ENCODE peak calls at places on chromosomes 16 and 17, in five cellular contexts. C is GM12878, M is IMR-90, T is HepG2, P is K562. L is an unnamed sample.

GRCh38 chr17:68035131-68035522 is 408 bp upstream of the KPNA2 start:
- DNase-seq in M (no peak), P (peak; percentile 98), C (no peak), T (no peak), L (no peak)

GRCh38 chr16:82252582-82252981 is 82.6 kb upstream of the MPHOSPH6 start:
- DNase-seq in C (no peak), P (no peak), T (no peak), M (no peak), L (no peak)

GRCh38 chr16:22353933-22354541 is 20.4 kb downstream of the CDR2 start:
- DNase-seq in T (peak; percentile 78), C (no peak), M (no peak), P (no peak), L (no peak)

GRCh38 chr16:73032548-73033270 is 15.2 kb downstream of the ZFHX3 start:
- DNase-seq in M (no peak), T (no peak), C (peak; percentile 53), P (no peak), L (no peak)

GRCh38 chr17:11940904-11941303 is 56.4 kb downstream of the ZNF18 start:
- DNase-seq in M (no peak), P (no peak), T (no peak), C (no peak), L (no peak)

GRCh38 chr17:56597495-56597990 is 4.0 kb downstream of the NOG start:
- DNase-seq in P (no peak), M (peak; percentile 26), C (no peak), T (no peak), L (peak; percentile 56)

GRCh38 chr16:65071371-65072311 is 50.2 kb downstream of the CDH11 start:
- DNase-seq in M (peak; percentile 64), P (no peak), C (no peak), T (no peak), L (no peak)

GRCh38 chr17:77126519-77126918 is 14.2 kb upstream of the SEC14L1 start:
- DNase-seq in M (no peak), C (no peak), T (no peak), P (no peak), L (no peak)

GRCh38 chr17:32912218-32912897 is 15.6 kb upstream of the TMEM98 start:
- DNase-seq in P (peak; percentile 94), T (peak; percentile 84), C (no peak), M (peak; percentile 76), L (no peak)

GRCh38 chr16:57682809-57683318 is 11.7 kb upstream of the DRC7 start:
- DNase-seq in T (no peak), C (no peak), P (peak; percentile 57), M (no peak), L (no peak)

GRCh38 chr17:45149669-45150603 is 1.7 kb downstream of the HEXIM1 start:
- DNase-seq in M (peak; percentile 51), P (peak; percentile 72), C (no peak), T (no peak), L (peak; percentile 44)

GRCh38 chr16:85473909-85474640 is 139.0 kb upstream of the GSE1 start:
- DNase-seq in T (no peak), C (no peak), P (no peak), M (no peak), L (peak; percentile 81)

GRCh38 chr16:89661215-89661614 is 3.6 kb downstream of the SPATA33 start:
- DNase-seq in C (no peak), M (no peak), P (no peak), T (no peak), L (no peak)

GRCh38 chr17:40722146-40722720 is 18.7 kb upstream of the KRT24 start:
- DNase-seq in P (no peak), T (no peak), C (no peak), M (no peak), L (no peak)

GRCh38 chr16:47734987-47735594 is 274.0 kb downstream of the PHKB start:
- DNase-seq in M (no peak), P (no peak), C (no peak), T (no peak), L (no peak)

GRCh38 chr16:66030036-66030435 is 336.5 kb upstream of the CDH5 start:
- DNase-seq in C (no peak), P (no peak), M (peak; percentile 85), T (no peak), L (no peak)

GRCh38 chr16:27108051-27108770 is 41.5 kb downstream of the C16orf82 start:
- DNase-seq in M (no peak), C (no peak), T (no peak), P (no peak), L (no peak)

GRCh38 chr17:1490643-1491405 is 1.7 kb downstream of the MYO1C start:
- DNase-seq in T (peak; percentile 35), P (peak; percentile 82), M (no peak), C (no peak), L (peak; percentile 90)

GRCh38 chr17:39926588-39927100 is 757 bp downstream of the ORMDL3 start:
- DNase-seq in T (peak; percentile 78), M (no peak), C (no peak), P (peak; percentile 79), L (peak; percentile 69)

GRCh38 chr17:57662644-57663308 is 82.3 kb downstream of the CCDC182 start:
- DNase-seq in T (peak; percentile 12), M (peak; percentile 99), C (no peak), P (peak; percentile 94), L (peak; percentile 97)

GRCh38 chr17:7388856-7389255 is 5.5 kb downstream of the PLSCR3 start:
- DNase-seq in C (no peak), P (no peak), T (no peak), M (no peak), L (no peak)

GRCh38 chr17:7389924-7390910 is 4.1 kb downstream of the PLSCR3 start:
- DNase-seq in T (no peak), M (no peak), P (no peak), C (no peak), L (no peak)

GRCh38 chr17:7392696-7393612 is 1.4 kb downstream of the PLSCR3 start:
- DNase-seq in M (no peak), C (no peak), T (no peak), P (no peak), L (peak; percentile 17)

GRCh38 chr17:7393613-7394451 is 493 bp downstream of the PLSCR3 start:
- DNase-seq in P (peak; percentile 52), C (no peak), T (no peak), M (no peak), L (peak; percentile 74)

DNA sequence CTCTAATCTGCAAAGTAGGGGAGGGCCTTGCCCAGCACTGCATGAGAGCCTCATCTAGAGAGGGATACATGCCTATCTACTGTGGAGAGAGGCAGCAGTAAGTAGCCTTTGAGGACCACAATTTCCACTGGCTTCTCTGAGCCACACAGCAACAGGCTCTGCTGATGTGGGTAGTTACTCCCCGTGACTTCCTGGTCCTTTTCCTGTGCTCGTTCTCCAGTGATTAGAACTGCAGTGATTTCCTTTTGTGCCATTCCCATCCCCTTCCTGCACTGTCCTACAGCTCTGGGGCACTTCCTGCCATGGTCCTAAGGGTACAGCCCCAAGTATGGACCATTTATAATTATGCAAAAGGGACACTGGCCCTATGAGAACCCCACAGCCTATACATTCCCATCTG is 3.0 kb downstream of the PLSCR3 start:
- DNase-seq in P (no peak), M (no peak), T (no peak), C (no peak), L (no peak)
- TF ChIP-seq SMC3 in P (no peak), M (no peak), T (no peak), C (no peak), L (no peak)

DNA sequence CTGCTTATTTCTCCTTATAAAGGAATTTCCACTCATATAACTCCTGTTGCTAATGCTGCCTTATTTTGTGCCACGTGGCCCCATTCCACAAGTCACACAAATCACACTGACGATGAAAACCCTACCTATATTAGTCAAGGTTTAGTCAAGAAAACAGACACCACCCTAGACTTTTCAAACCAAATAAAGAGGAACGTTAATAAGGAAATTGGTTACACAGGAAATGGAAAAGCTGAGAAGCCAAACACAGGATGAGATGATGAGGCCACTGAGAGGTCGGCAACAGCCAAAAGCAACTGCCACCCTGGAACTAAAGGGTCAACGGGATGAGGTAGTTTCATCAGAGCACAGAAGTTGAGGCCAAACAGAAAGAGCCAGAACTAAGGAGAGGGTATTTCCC is 47.3 kb upstream of the ALOX12 start:
- DNase-seq in C (no peak), M (no peak), P (no peak), T (no peak), L (no peak)
- H2AFZ ChIP-seq in C (no peak overlapping the region), M (no peak overlapping the region), P (peak overlapping the region; percentile 84), T (no peak overlapping the region), L (peak overlapping the region; percentile 69)

GRCh38 chr16:4892356-4893102 is 44.4 kb downstream of the PPL start:
- DNase-seq in M (peak; percentile 48), P (peak; percentile 33), C (no peak), T (no peak), L (no peak)

GRCh38 chr16:4890686-4891085 is 43.4 kb downstream of the UBN1 start:
- DNase-seq in M (no peak), T (no peak), P (no peak), C (no peak), L (no peak)

GRCh38 chr16:4890026-4890425 is 42.7 kb downstream of the UBN1 start:
- DNase-seq in T (no peak), P (no peak), M (no peak), C (no peak), L (no peak)

GRCh38 chr16:4891886-4892216 is 44.6 kb downstream of the UBN1 start:
- DNase-seq in T (no peak), P (no peak), M (no peak), C (no peak), L (no peak)

DNA sequence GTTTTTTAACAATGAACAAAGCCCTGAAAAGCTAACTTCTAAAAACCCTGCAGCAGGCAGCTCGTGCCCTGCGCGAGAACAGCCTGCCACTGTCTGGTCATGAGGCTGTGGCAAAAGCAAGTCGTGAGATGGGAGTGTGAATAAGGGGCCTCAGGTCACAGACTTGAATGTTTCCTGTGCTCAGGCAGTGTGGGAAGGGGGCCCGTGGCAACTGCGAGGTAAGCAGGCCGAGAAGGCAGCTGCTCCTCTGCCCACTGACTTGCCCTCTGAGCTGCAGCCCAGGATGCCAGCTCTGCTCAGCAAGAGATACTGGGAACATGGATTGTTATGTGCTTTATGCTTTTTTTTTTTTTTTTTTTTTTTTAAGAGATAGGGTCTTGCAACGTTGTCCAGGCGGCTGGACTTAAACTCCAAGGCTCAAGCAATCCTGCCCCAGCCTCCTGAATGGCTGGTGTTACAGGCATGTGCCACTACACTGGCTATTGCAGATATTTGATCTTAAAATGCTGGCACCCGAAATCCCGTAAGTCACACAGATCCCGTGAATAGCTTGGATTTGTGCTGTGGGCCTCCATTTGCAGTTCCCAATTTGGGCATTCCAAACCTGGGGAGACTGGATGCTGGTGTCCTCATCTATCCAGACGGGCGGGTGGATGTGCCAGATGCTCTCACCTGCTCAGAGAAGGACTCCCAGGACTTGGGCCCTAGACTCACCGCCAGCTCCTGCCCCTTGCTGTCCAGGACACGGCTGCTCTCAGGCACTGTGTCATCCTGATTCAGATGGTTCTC is 44.0 kb downstream of the UBN1 start:
- DNase-seq in P (no peak), C (no peak), T (no peak), M (no peak), L (no peak)
- TF ChIP-seq SMC3 in P (no peak), C (no peak), T (no peak), M (no peak), L (no peak)

DNA sequence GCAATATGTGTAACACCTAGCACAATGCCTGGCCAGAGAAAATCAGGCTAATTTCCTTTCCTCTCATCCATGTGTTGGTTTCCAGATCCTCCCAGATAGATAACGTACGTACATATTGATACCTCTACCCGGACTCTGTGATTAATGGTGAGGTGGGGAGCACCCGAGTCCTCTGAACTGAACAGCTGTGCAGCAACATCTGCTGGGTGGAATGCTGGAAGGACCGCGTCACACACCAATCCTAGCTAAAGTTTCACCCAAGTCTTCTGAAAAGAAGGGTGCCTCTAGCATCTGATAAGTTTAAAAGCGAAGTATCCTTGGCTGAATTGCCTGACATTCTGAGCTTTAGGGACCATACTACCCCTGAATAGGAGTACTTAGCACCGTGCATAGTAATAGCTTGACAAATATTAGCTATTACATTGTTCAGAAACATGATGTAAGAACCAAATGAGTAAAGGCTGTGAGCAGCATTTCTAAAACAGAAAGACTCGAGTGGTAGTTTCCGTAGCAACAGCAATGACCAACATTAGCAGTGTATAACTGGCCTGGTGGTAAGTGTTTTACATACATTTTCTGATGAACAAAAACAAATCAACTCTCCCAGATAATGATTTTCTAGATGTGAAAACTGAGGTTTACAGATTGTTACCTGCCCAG is 91.4 kb downstream of the SYCE1L start:
- DNase-seq in P (no peak), T (no peak), C (no peak), M (peak; percentile 59), L (no peak)
- H2AFZ ChIP-seq in P (no peak overlapping the region), T (no peak overlapping the region), C (no peak overlapping the region), M (no peak overlapping the region), L (no peak overlapping the region)

L was measured in SK-N-SH.